ENCODE peak calls at places on chromosome 12, in four cellular contexts. N is foreskin fibroblast, R is cardiac septum, M is NCI-H1417. A is an unnamed sample.

GRCh38 chr12:2679816-2680675 is 114.7 kb upstream of the FKBP4 start:
- DNase-seq in N (no peak), R (no peak), M (peak), A (no peak)

GRCh38 chr12:85036241-85036707 is at the start of the genes LRRIQ1 and TSPAN19:
- DNase-seq in N (peak), R (peak), M (peak), A (peak)

GRCh38 chr12:124664395-124665111 is 97.1 kb upstream of the NCOR2 start:
- DNase-seq in N (no peak), R (no peak), M (no peak), A (no peak)

GRCh38 chr12:124814741-124815613 is 48.7 kb downstream of the SCARB1 start:
- DNase-seq in N (no peak), R (no peak), M (no peak), A (no peak)

GRCh38 chr12:1993871-1994371 is 10.3 kb downstream of the DCP1B start:
- DNase-seq in N (peak), R (no peak), M (no peak), A (no peak)

GRCh38 chr12:49819786-49820185 is 8.4 kb downstream of the NCKAP5L start:
- DNase-seq in N (no peak), R (no peak), M (no peak), A (no peak)

GRCh38 chr12:44286821-44287220 is 450.9 kb downstream of the TMEM117 start:
- DNase-seq in N (no peak), R (no peak), M (no peak), A (no peak)

GRCh38 chr12:106044773-106045172 is 94.0 kb downstream of the NUAK1 start:
- DNase-seq in N (no peak), R (no peak), M (no peak), A (no peak)

GRCh38 chr12:53744730-53745129 is 7.0 kb downstream of the CISTR start:
- DNase-seq in N (no peak), R (no peak), M (no peak), A (no peak)

GRCh38 chr12:88615490-88615889 is 35.2 kb upstream of the KITLG start:
- DNase-seq in N (no peak), R (no peak), M (no peak), A (no peak)

GRCh38 chr12:116294464-116295002 is 17.0 kb upstream of the MED13L start:
- DNase-seq in N (no peak), R (no peak), M (no peak), A (no peak)

GRCh38 chr12:22709292-22709691 is 84.3 kb downstream of the ETNK1 start:
- DNase-seq in N (no peak), R (no peak), M (no peak), A (no peak)

GRCh38 chr12:47903927-47904646 is 707 bp downstream of the VDR start:
- DNase-seq in N (peak), R (peak), M (no peak), A (peak)

GRCh38 chr12:22121224-22121623 is 75.2 kb downstream of the CMAS start:
- DNase-seq in N (no peak), R (no peak), M (no peak), A (no peak)

GRCh38 chr12:117124421-117125274 is 25.4 kb upstream of the TESC start:
- DNase-seq in N (no peak), R (no peak), M (no peak), A (no peak)

GRCh38 chr12:131845121-131845520 is 16.9 kb downstream of the MMP17 start:
- DNase-seq in N (no peak), R (no peak), M (no peak), A (no peak)

GRCh38 chr12:42742691-42743090 is 153.1 kb upstream of the PRICKLE1 start:
- DNase-seq in N (no peak), R (no peak), M (no peak), A (no peak)

GRCh38 chr12:132886529-132887477 is 602 bp downstream of the CHFR start:
- DNase-seq in N (no peak), R (no peak), M (no peak), A (no peak)

GRCh38 chr12:117134059-117134458 is 34.8 kb upstream of the TESC start:
- DNase-seq in N (peak), R (no peak), M (no peak), A (no peak)